ENCODE peak calls at places on chromosome 7, in five cellular contexts. W, P, X, Y and T are unnamed samples.

GRCh38 chr7:111730476-111731300 is 168.4 kb upstream of the IMMP2L start:
- DNase-seq in W (peak; percentile 39), P (no peak), X (peak; percentile 56), Y (no peak), T (no peak)

GRCh38 chr7:148611692-148612091 is 21.1 kb downstream of the C7orf33 start:
- DNase-seq in W (no peak), P (peak; percentile 14), X (no peak), Y (no peak), T (no peak)

GRCh38 chr7:52504546-52504945 is 530.9 kb upstream of the POM121L12 start:
- DNase-seq in W (no peak), P (no peak), X (no peak), Y (no peak), T (no peak)

GRCh38 chr7:130149575-130150139 is 55.5 kb downstream of the TMEM209 start:
- DNase-seq in W (no peak), P (no peak), X (peak; percentile 68), Y (peak; percentile 89), T (no peak)

GRCh38 chr7:100673942-100674431 is 447 bp downstream of the GNB2 start:
- DNase-seq in W (no peak), P (no peak), X (peak; percentile 54), Y (peak; percentile 51), T (no peak)

GRCh38 chr7:93337047-93337446 is 104.9 kb downstream of the VPS50 start:
- DNase-seq in W (no peak), P (no peak), X (no peak), Y (no peak), T (no peak)

GRCh38 chr7:2979951-2980350 is 63.7 kb downstream of the CARD11 start:
- DNase-seq in W (no peak), P (no peak), X (no peak), Y (no peak), T (no peak)

GRCh38 chr7:36283171-36283570 is 106.5 kb upstream of the ANLN start:
- DNase-seq in W (no peak), P (no peak), X (no peak), Y (no peak), T (no peak)

GRCh38 chr7:21368317-21368716 is 59.6 kb upstream of the SP4 start:
- DNase-seq in W (no peak), P (no peak), X (no peak), Y (no peak), T (no peak)

GRCh38 chr7:100623951-100624824 is 11.8 kb downstream of the MOSPD3 start:
- DNase-seq in W (no peak), P (no peak), X (no peak), Y (no peak), T (no peak)

GRCh38 chr7:31853380-31853779 is 166.4 kb downstream of the PPP1R17 start:
- DNase-seq in W (no peak), P (no peak), X (no peak), Y (no peak), T (no peak)

GRCh38 chr7:133858311-133858710 is 268.8 kb upstream of the LRGUK start:
- DNase-seq in W (no peak), P (no peak), X (no peak), Y (no peak), T (no peak)

GRCh38 chr7:55237156-55237721 is 127.9 kb upstream of the LANCL2 start:
- DNase-seq in W (no peak), P (no peak), X (no peak), Y (no peak), T (no peak)

GRCh38 chr7:117323585-117323876 is 673 bp upstream of the WNT2 start:
- DNase-seq in W (no peak), P (no peak), X (peak; percentile 3), Y (no peak), T (no peak)

GRCh38 chr7:47846117-47846836 is 102.0 kb downstream of the PKD1L1 start:
- DNase-seq in W (peak; percentile 24), P (no peak), X (no peak), Y (no peak), T (no peak)

GRCh38 chr7:72435366-72435765 is 23.2 kb upstream of the CALN1 start:
- DNase-seq in W (no peak), P (no peak), X (no peak), Y (peak; percentile 6), T (no peak)

GRCh38 chr7:80815733-80816132 is 103.1 kb downstream of the SEMA3C start:
- DNase-seq in W (no peak), P (no peak), X (no peak), Y (no peak), T (no peak)

GRCh38 chr7:138712652-138713051 is 11.5 kb upstream of the SVOPL start:
- DNase-seq in W (no peak), P (no peak), X (no peak), Y (no peak), T (no peak)

GRCh38 chr7:45594780-45595535 is 20.8 kb downstream of the ADCY1 start:
- DNase-seq in W (no peak), P (no peak), X (no peak), Y (no peak), T (no peak)

GRCh38 chr7:101674439-101674838 is 45.3 kb upstream of the MYL10 start:
- DNase-seq in W (no peak), P (no peak), X (no peak), Y (no peak), T (no peak)

GRCh38 chr7:3206101-3206500 is 95.0 kb upstream of the SDK1 start:
- DNase-seq in W (no peak), P (no peak), X (no peak), Y (no peak), T (no peak)

GRCh38 chr7:131895541-131896173 is 339.2 kb upstream of the PODXL start:
- DNase-seq in W (peak; percentile 78), P (no peak), X (no peak), Y (no peak), T (no peak)

GRCh38 chr7:117808273-117808868 is 64.9 kb downstream of the CTTNBP2 start:
- DNase-seq in W (no peak), P (no peak), X (no peak), Y (peak; percentile 74), T (no peak)

GRCh38 chr7:1533569-1534329 is 3.2 kb downstream of the MAFK start:
- DNase-seq in W (no peak), P (no peak), X (peak; percentile 87), Y (peak; percentile 65), T (no peak)

GRCh38 chr7:23220690-23221305 is 25.8 kb upstream of the GPNMB start:
- DNase-seq in W (no peak), P (no peak), X (no peak), Y (no peak), T (no peak)

GRCh38 chr7:18361756-18362155 is 133.8 kb upstream of the HDAC9 start:
- DNase-seq in W (no peak), P (no peak), X (no peak), Y (peak; percentile 44), T (no peak)

GRCh38 chr7:24978837-24979469 is 1.0 kb downstream of the OSBPL3 start:
- DNase-seq in W (no peak), P (no peak), X (peak; percentile 40), Y (no peak), T (no peak)

GRCh38 chr7:36132025-36132424 is 21.0 kb upstream of the EEPD1 start:
- DNase-seq in W (no peak), P (no peak), X (no peak), Y (no peak), T (no peak)

GRCh38 chr7:93751421-93751820 is 139.1 kb downstream of the TFPI2 start:
- DNase-seq in W (no peak), P (no peak), X (no peak), Y (no peak), T (no peak)

DNA sequence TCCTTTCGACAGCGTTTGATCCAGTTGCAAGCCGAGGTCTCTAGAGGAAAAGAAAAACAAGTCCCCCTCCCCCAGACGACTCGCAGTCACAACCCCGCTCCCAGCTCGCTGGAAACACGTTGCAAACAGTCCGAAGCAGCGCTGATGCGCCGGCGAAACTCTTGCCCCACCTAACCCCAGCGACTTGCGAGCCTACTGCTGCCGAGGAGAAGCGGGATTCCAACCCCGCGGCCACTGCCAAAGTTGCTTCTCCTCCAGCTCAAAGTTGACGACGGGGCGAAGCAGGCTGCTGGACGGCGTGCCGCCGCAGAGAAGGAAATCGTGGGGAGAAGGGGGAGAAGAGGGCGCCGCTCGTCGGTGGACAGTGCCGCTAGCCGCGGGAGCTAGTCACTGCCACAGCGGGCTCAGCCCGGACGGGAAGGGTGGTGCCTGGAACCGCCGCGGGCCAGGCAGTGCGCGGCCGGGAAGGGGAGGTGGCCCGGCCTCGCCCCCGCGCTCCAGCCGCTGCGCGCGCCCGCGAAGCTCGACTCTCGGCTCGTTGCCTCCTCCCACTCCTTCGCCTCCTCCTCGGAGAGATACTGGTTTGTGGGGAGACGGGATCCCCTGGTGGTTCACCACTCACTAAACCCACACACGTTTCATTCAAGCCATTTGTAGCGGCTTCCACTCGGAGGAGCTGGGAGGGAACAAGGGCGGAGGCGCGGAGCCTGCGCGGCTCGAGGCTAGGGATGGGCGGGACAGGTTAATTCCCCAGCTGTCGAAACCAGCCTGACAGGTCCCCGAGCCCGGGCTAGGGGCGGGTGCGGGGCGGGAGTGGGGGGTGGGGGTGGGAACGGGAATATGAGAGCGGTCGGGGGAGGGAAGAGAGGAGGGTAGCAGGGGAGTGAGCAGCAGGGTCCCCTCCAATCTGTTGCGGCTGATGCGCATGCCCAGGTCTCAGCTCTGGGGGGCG is at the start of gene GPR37:
- DNase-seq in W (peak; percentile 32), P (peak; percentile 54), X (peak; percentile 38), Y (peak; percentile 70), T (peak; percentile 51)
- TF ChIP-seq CTCF in W (no peak), P (peak; percentile 25), X (no peak), Y (no peak), T (peak; percentile 35)

GRCh38 chr7:87325576-87326370 is 19.7 kb upstream of the CROT start:
- DNase-seq in W (no peak), P (no peak), X (no peak), Y (no peak), T (no peak)
- TF ChIP-seq CTCF in W (no peak), P (no peak), X (no peak), Y (no peak), T (no peak)

GRCh38 chr7:83476501-83476900 is 172.4 kb downstream of the SEMA3E start:
- DNase-seq in W (no peak), P (no peak), X (no peak), Y (no peak), T (no peak)

GRCh38 chr7:83472376-83472775 is 176.6 kb downstream of the SEMA3E start:
- DNase-seq in W (no peak), P (no peak), X (no peak), Y (no peak), T (no peak)

GRCh38 chr7:83469491-83469890 is 179.4 kb downstream of the SEMA3E start:
- DNase-seq in W (no peak), P (no peak), X (no peak), Y (no peak), T (no peak)

GRCh38 chr7:83478601-83479000 is 170.3 kb downstream of the SEMA3E start:
- DNase-seq in W (no peak), P (no peak), X (no peak), Y (no peak), T (no peak)

GRCh38 chr7:83475403-83475802 is 173.5 kb downstream of the SEMA3E start:
- DNase-seq in W (peak; percentile 12), P (no peak), X (no peak), Y (no peak), T (no peak)
- TF ChIP-seq CTCF in W (no peak), P (peak; percentile 21), X (no peak), Y (no peak), T (no peak)

DNA sequence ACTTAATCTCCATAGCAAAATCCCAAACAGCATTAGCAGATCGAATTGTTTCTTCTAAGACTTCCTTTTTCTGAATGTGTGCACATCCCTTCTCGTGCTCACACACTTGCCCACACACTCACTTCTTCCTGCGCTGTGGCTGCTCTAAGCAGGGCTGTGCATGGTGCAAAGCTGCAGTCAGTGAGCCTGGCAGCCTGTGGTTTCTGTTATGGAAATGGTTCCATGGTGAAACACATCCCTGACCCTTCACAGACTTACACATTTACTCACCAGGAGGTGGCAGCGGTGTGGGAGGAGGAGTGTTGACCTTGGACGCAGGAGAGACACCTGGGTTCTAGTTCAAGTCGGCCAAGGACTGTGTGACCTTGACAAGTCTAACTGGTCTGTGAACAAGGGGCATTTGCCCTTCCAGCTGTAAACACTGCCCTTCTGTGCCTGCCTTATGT is 24.9 kb downstream of the MTURN start:
- DNase-seq in W (no peak), P (no peak), X (peak; percentile 24), Y (peak; percentile 54), T (no peak)
- TF ChIP-seq CTCF in W (no peak), P (peak; percentile 19), X (no peak), Y (peak; percentile 13), T (no peak)